ENCODE peak calls at places on chromosomes 5 and 9, in five cellular contexts. One of them, this sample, is unnamed.
A peak's percentile ranks its signal among the peaks of the same experiment; 100 is the strongest.

GRCh38 chr5:132753135-132753987 is 6.1 kb downstream of the CCNI2 start:
- DNase-seq in HCT116: no peak
- DNase-seq in Karpas-422: no peak
- DNase-seq in hepatic stellate cell: peak; percentile 43
- DNase-seq in iris pigment epithelial cell: no peak
- DNase-seq in this sample: no peak

GRCh38 chr9:115118471-115119156 is 657 bp upstream of the TNC start:
- DNase-seq in HCT116: peak; percentile 50
- DNase-seq in Karpas-422: no peak
- DNase-seq in hepatic stellate cell: peak; percentile 62
- DNase-seq in iris pigment epithelial cell: peak; percentile 89
- DNase-seq in this sample: peak; percentile 41

GRCh38 chr9:38309324-38310195 is 82.9 kb upstream of the ALDH1B1 start:
- DNase-seq in HCT116: no peak
- DNase-seq in Karpas-422: no peak
- DNase-seq in hepatic stellate cell: no peak
- DNase-seq in iris pigment epithelial cell: peak; percentile 13
- DNase-seq in this sample: no peak

GRCh38 chr9:1273859-1274258 is 223.7 kb downstream of the DMRT2 start:
- DNase-seq in HCT116: no peak
- DNase-seq in Karpas-422: no peak
- DNase-seq in hepatic stellate cell: no peak
- DNase-seq in iris pigment epithelial cell: no peak
- DNase-seq in this sample: no peak

GRCh38 chr5:178551059-178551458 is 39.1 kb downstream of the COL23A1 start:
- DNase-seq in HCT116: peak; percentile 12
- DNase-seq in Karpas-422: peak; percentile 63
- DNase-seq in hepatic stellate cell: peak; percentile 30
- DNase-seq in iris pigment epithelial cell: peak; percentile 46
- DNase-seq in this sample: peak; percentile 28

GRCh38 chr5:75335952-75336624 is 932 bp upstream of the HMGCR start:
- DNase-seq in HCT116: peak; percentile 73
- DNase-seq in Karpas-422: peak; percentile 63
- DNase-seq in hepatic stellate cell: peak; percentile 72
- DNase-seq in iris pigment epithelial cell: peak; percentile 75
- DNase-seq in this sample: peak; percentile 78

GRCh38 chr5:128436825-128437224 is 101.2 kb downstream of the FBN2 start:
- DNase-seq in HCT116: peak; percentile 76
- DNase-seq in Karpas-422: no peak
- DNase-seq in hepatic stellate cell: peak; percentile 2
- DNase-seq in iris pigment epithelial cell: peak; percentile 95
- DNase-seq in this sample: peak; percentile 15

GRCh38 chr9:134623408-134624066 is 18.1 kb upstream of the COL5A1 start:
- DNase-seq in HCT116: no peak
- DNase-seq in Karpas-422: no peak
- DNase-seq in hepatic stellate cell: no peak
- DNase-seq in iris pigment epithelial cell: no peak
- DNase-seq in this sample: no peak

GRCh38 chr9:71741841-71742648 is 26.3 kb downstream of the CEMIP2 start:
- DNase-seq in HCT116: no peak
- DNase-seq in Karpas-422: no peak
- DNase-seq in hepatic stellate cell: no peak
- DNase-seq in iris pigment epithelial cell: peak; percentile 93
- DNase-seq in this sample: peak; percentile 38

GRCh38 chr9:121766081-121766683 is 114.7 kb downstream of the DAB2IP start:
- DNase-seq in HCT116: no peak
- DNase-seq in Karpas-422: no peak
- DNase-seq in hepatic stellate cell: no peak
- DNase-seq in iris pigment epithelial cell: no peak
- DNase-seq in this sample: no peak

GRCh38 chr9:35558185-35558584 is 46.9 kb upstream of the TESK1 start:
- DNase-seq in HCT116: no peak
- DNase-seq in Karpas-422: no peak
- DNase-seq in hepatic stellate cell: no peak
- DNase-seq in iris pigment epithelial cell: no peak
- DNase-seq in this sample: no peak

GRCh38 chr5:179893076-179893957 is 14.4 kb downstream of the TBC1D9B start:
- DNase-seq in HCT116: no peak
- DNase-seq in Karpas-422: no peak
- DNase-seq in hepatic stellate cell: no peak
- DNase-seq in iris pigment epithelial cell: no peak
- DNase-seq in this sample: no peak

GRCh38 chr5:149210968-149211495 is 60.6 kb upstream of the AFAP1L1 start:
- DNase-seq in HCT116: no peak
- DNase-seq in Karpas-422: no peak
- DNase-seq in hepatic stellate cell: no peak
- DNase-seq in iris pigment epithelial cell: peak; percentile 39
- DNase-seq in this sample: peak; percentile 43

GRCh38 chr9:131839281-131840084 is 99.6 kb upstream of the RAPGEF1 start:
- DNase-seq in HCT116: peak; percentile 33
- DNase-seq in Karpas-422: no peak
- DNase-seq in hepatic stellate cell: peak; percentile 89
- DNase-seq in iris pigment epithelial cell: peak; percentile 60
- DNase-seq in this sample: no peak

GRCh38 chr5:9955586-9955985 is 294.1 kb downstream of the ATPSCKMT start:
- DNase-seq in HCT116: no peak
- DNase-seq in Karpas-422: no peak
- DNase-seq in hepatic stellate cell: no peak
- DNase-seq in iris pigment epithelial cell: no peak
- DNase-seq in this sample: no peak

GRCh38 chr5:119367502-119368237 is 11.9 kb downstream of the TNFAIP8 start:
- DNase-seq in HCT116: no peak
- DNase-seq in Karpas-422: no peak
- DNase-seq in hepatic stellate cell: peak; percentile 36
- DNase-seq in iris pigment epithelial cell: peak; percentile 44
- DNase-seq in this sample: peak; percentile 84

GRCh38 chr5:173829826-173830225 is 58.3 kb upstream of the CPEB4 start:
- DNase-seq in HCT116: no peak
- DNase-seq in Karpas-422: no peak
- DNase-seq in hepatic stellate cell: no peak
- DNase-seq in iris pigment epithelial cell: peak; percentile 54
- DNase-seq in this sample: no peak

GRCh38 chr9:36924071-36924470 is 110.0 kb downstream of the PAX5 start:
- DNase-seq in HCT116: peak; percentile 87
- DNase-seq in Karpas-422: no peak
- DNase-seq in hepatic stellate cell: peak; percentile 86
- DNase-seq in iris pigment epithelial cell: peak; percentile 90
- DNase-seq in this sample: no peak

GRCh38 chr9:128629136-128629535 is 27.5 kb downstream of the DYNC2I2 start:
- DNase-seq in HCT116: no peak
- DNase-seq in Karpas-422: peak; percentile 36
- DNase-seq in hepatic stellate cell: no peak
- DNase-seq in iris pigment epithelial cell: no peak
- DNase-seq in this sample: no peak

GRCh38 chr5:149128023-149128875 is 13.0 kb upstream of the ABLIM3 start:
- DNase-seq in HCT116: no peak
- DNase-seq in Karpas-422: peak; percentile 77
- DNase-seq in hepatic stellate cell: peak; percentile 67
- DNase-seq in iris pigment epithelial cell: peak; percentile 43
- DNase-seq in this sample: peak; percentile 71

GRCh38 chr9:91166796-91167366 is 194.8 kb downstream of the AUH start:
- DNase-seq in HCT116: no peak
- DNase-seq in Karpas-422: no peak
- DNase-seq in hepatic stellate cell: no peak
- DNase-seq in iris pigment epithelial cell: peak; percentile 85
- DNase-seq in this sample: no peak

GRCh38 chr9:130977811-130978221 is 31.2 kb upstream of the LAMC3 start:
- DNase-seq in HCT116: no peak
- DNase-seq in Karpas-422: no peak
- DNase-seq in hepatic stellate cell: no peak
- DNase-seq in iris pigment epithelial cell: no peak
- DNase-seq in this sample: no peak

GRCh38 chr5:33810491-33811120 is 81.2 kb downstream of the ADAMTS12 start:
- DNase-seq in HCT116: no peak
- DNase-seq in Karpas-422: no peak
- DNase-seq in hepatic stellate cell: no peak
- DNase-seq in iris pigment epithelial cell: peak; percentile 59
- DNase-seq in this sample: peak; percentile 56

GRCh38 chr9:23538060-23538387 is 288.0 kb downstream of the ELAVL2 start:
- DNase-seq in HCT116: no peak
- DNase-seq in Karpas-422: peak; percentile 65
- DNase-seq in hepatic stellate cell: no peak
- DNase-seq in iris pigment epithelial cell: no peak
- DNase-seq in this sample: no peak

GRCh38 chr5:96051401-96051830 is 89.8 kb upstream of the ELL2 start:
- DNase-seq in HCT116: no peak
- DNase-seq in Karpas-422: no peak
- DNase-seq in hepatic stellate cell: no peak
- DNase-seq in iris pigment epithelial cell: no peak
- DNase-seq in this sample: no peak

GRCh38 chr5:38825494-38825893 is 20.3 kb upstream of the OSMR start:
- DNase-seq in HCT116: no peak
- DNase-seq in Karpas-422: no peak
- DNase-seq in hepatic stellate cell: no peak
- DNase-seq in iris pigment epithelial cell: peak; percentile 66
- DNase-seq in this sample: no peak

GRCh38 chr5:1967716-1968115 is 85.0 kb upstream of the IRX4 start:
- DNase-seq in HCT116: no peak
- DNase-seq in Karpas-422: no peak
- DNase-seq in hepatic stellate cell: no peak
- DNase-seq in iris pigment epithelial cell: no peak
- DNase-seq in this sample: no peak

GRCh38 chr5:154972476-154973080 is 31.7 kb downstream of the MRPL22 start:
- DNase-seq in HCT116: peak; percentile 35
- DNase-seq in Karpas-422: peak; percentile 77
- DNase-seq in hepatic stellate cell: peak; percentile 38
- DNase-seq in iris pigment epithelial cell: peak; percentile 50
- DNase-seq in this sample: peak; percentile 75

GRCh38 chr5:107461770-107462169 is 209.0 kb downstream of the EFNA5 start:
- DNase-seq in HCT116: no peak
- DNase-seq in Karpas-422: no peak
- DNase-seq in hepatic stellate cell: no peak
- DNase-seq in iris pigment epithelial cell: no peak
- DNase-seq in this sample: no peak

GRCh38 chr9:108360304-108360703 is 495.5 kb downstream of the ACTL7B start:
- DNase-seq in HCT116: no peak
- DNase-seq in Karpas-422: no peak
- DNase-seq in hepatic stellate cell: no peak
- DNase-seq in iris pigment epithelial cell: no peak
- DNase-seq in this sample: no peak

GRCh38 chr9:121483049-121483448 is 16.6 kb downstream of the GGTA1 start:
- DNase-seq in HCT116: no peak
- DNase-seq in Karpas-422: no peak
- DNase-seq in hepatic stellate cell: no peak
- DNase-seq in iris pigment epithelial cell: no peak
- DNase-seq in this sample: no peak

GRCh38 chr5:167713186-167713585 is 578.3 kb upstream of the WWC1 start:
- DNase-seq in HCT116: no peak
- DNase-seq in Karpas-422: no peak
- DNase-seq in hepatic stellate cell: no peak
- DNase-seq in iris pigment epithelial cell: no peak
- DNase-seq in this sample: no peak

GRCh38 chr5:4700082-4700481 is 440.0 kb upstream of the ADAMTS16 start:
- DNase-seq in HCT116: no peak
- DNase-seq in Karpas-422: peak; percentile 84
- DNase-seq in hepatic stellate cell: no peak
- DNase-seq in iris pigment epithelial cell: peak; percentile 41
- DNase-seq in this sample: peak; percentile 7

GRCh38 chr5:107455111-107455544 is 215.6 kb downstream of the EFNA5 start:
- DNase-seq in HCT116: no peak
- DNase-seq in Karpas-422: no peak
- DNase-seq in hepatic stellate cell: no peak
- DNase-seq in iris pigment epithelial cell: peak; percentile 44
- DNase-seq in this sample: no peak

GRCh38 chr5:114565871-114566270 is 204.0 kb downstream of the KCNN2 start:
- DNase-seq in HCT116: no peak
- DNase-seq in Karpas-422: no peak
- DNase-seq in hepatic stellate cell: no peak
- DNase-seq in iris pigment epithelial cell: no peak
- DNase-seq in this sample: no peak

GRCh38 chr5:83470920-83471404 is 582 bp upstream of the VCAN start:
- DNase-seq in HCT116: no peak
- DNase-seq in Karpas-422: no peak
- DNase-seq in hepatic stellate cell: no peak
- DNase-seq in iris pigment epithelial cell: no peak
- DNase-seq in this sample: no peak

GRCh38 chr5:67206381-67207328 is 10.1 kb upstream of the CD180 start:
- DNase-seq in HCT116: peak; percentile 82
- DNase-seq in Karpas-422: peak; percentile 73
- DNase-seq in hepatic stellate cell: peak; percentile 42
- DNase-seq in iris pigment epithelial cell: peak; percentile 82
- DNase-seq in this sample: peak; percentile 78

GRCh38 chr5:123223906-123224305 is 134.9 kb downstream of the PRDM6 start:
- DNase-seq in HCT116: no peak
- DNase-seq in Karpas-422: no peak
- DNase-seq in hepatic stellate cell: no peak
- DNase-seq in iris pigment epithelial cell: no peak
- DNase-seq in this sample: no peak

GRCh38 chr5:143119301-143119769 is 284.2 kb downstream of the NR3C1 start:
- DNase-seq in HCT116: no peak
- DNase-seq in Karpas-422: peak; percentile 89
- DNase-seq in hepatic stellate cell: no peak
- DNase-seq in iris pigment epithelial cell: peak; percentile 17
- DNase-seq in this sample: no peak